ENCODE peak calls at places on chromosome 4, in four cellular contexts. One of them, this sample, is unnamed.

GRCh38 chr4:106864231-106864630 is 171.9 kb downstream of the DKK2 start:
- DNase-seq in mesendoderm: no peak
- DNase-seq in mammary epithelial cell: no peak
- DNase-seq in lower lobe of right lung: no peak
- DNase-seq in this sample: no peak

GRCh38 chr4:118417325-118417724 is 64.5 kb upstream of the PRSS12 start:
- DNase-seq in mesendoderm: no peak
- DNase-seq in mammary epithelial cell: peak; percentile 93
- DNase-seq in lower lobe of right lung: no peak
- DNase-seq in this sample: no peak

GRCh38 chr4:169815606-169816005 is 57.9 kb upstream of the HPF1 start:
- DNase-seq in mesendoderm: no peak
- DNase-seq in mammary epithelial cell: peak; percentile 70
- DNase-seq in lower lobe of right lung: no peak
- DNase-seq in this sample: no peak

GRCh38 chr4:74111990-74112389 is 13.0 kb upstream of the CXCL2 start:
- DNase-seq in mesendoderm: peak; percentile 48
- DNase-seq in mammary epithelial cell: peak; percentile 96
- DNase-seq in lower lobe of right lung: peak; percentile 55
- DNase-seq in this sample: peak; percentile 37

GRCh38 chr4:54742636-54743399 is 85.1 kb downstream of the KIT start:
- DNase-seq in mesendoderm: no peak
- DNase-seq in mammary epithelial cell: no peak
- DNase-seq in lower lobe of right lung: no peak
- DNase-seq in this sample: no peak

GRCh38 chr4:153488719-153489384 is 22.7 kb downstream of the TMEM131L start:
- DNase-seq in mesendoderm: no peak
- DNase-seq in mammary epithelial cell: peak; percentile 72
- DNase-seq in lower lobe of right lung: peak; percentile 64
- DNase-seq in this sample: peak; percentile 54

GRCh38 chr4:15182600-15183222 is 180.4 kb downstream of the CPEB2 start:
- DNase-seq in mesendoderm: no peak
- DNase-seq in mammary epithelial cell: peak; percentile 45
- DNase-seq in lower lobe of right lung: no peak
- DNase-seq in this sample: no peak

GRCh38 chr4:88108747-88109122 is 49.7 kb downstream of the ABCG2 start:
- DNase-seq in mesendoderm: no peak
- DNase-seq in mammary epithelial cell: no peak
- DNase-seq in lower lobe of right lung: no peak
- DNase-seq in this sample: no peak

GRCh38 chr4:26856906-26857277 is 3.7 kb upstream of the STIM2 start:
- DNase-seq in mesendoderm: no peak
- DNase-seq in mammary epithelial cell: no peak
- DNase-seq in lower lobe of right lung: no peak
- DNase-seq in this sample: no peak

GRCh38 chr4:152115121-152115520 is 354.3 kb upstream of the GATB start:
- DNase-seq in mesendoderm: no peak
- DNase-seq in mammary epithelial cell: no peak
- DNase-seq in lower lobe of right lung: no peak
- DNase-seq in this sample: no peak

GRCh38 chr4:26992657-26993361 is 132.2 kb downstream of the STIM2 start:
- DNase-seq in mesendoderm: no peak
- DNase-seq in mammary epithelial cell: peak; percentile 54
- DNase-seq in lower lobe of right lung: no peak
- DNase-seq in this sample: no peak

GRCh38 chr4:47490550-47490949 is 5.5 kb downstream of the ATP10D start:
- DNase-seq in mesendoderm: peak; percentile 70
- DNase-seq in mammary epithelial cell: peak; percentile 34
- DNase-seq in lower lobe of right lung: no peak
- DNase-seq in this sample: peak; percentile 71

GRCh38 chr4:46931981-46932380 is 22.9 kb upstream of the COX7B2 start:
- DNase-seq in mesendoderm: peak; percentile 68
- DNase-seq in mammary epithelial cell: peak; percentile 1
- DNase-seq in lower lobe of right lung: no peak
- DNase-seq in this sample: peak; percentile 75

GRCh38 chr4:85747871-85748491 is 273.0 kb downstream of the ARHGAP24 start:
- DNase-seq in mesendoderm: peak; percentile 87
- DNase-seq in mammary epithelial cell: peak; percentile 51
- DNase-seq in lower lobe of right lung: no peak
- DNase-seq in this sample: peak; percentile 87

GRCh38 chr4:172986114-172986513 is 182.5 kb upstream of the GALNT7 start:
- DNase-seq in mesendoderm: no peak
- DNase-seq in mammary epithelial cell: peak; percentile 49
- DNase-seq in lower lobe of right lung: no peak
- DNase-seq in this sample: peak; percentile 40

GRCh38 chr4:26410385-26411293 is 79.6 kb downstream of the CCKAR start:
- DNase-seq in mesendoderm: peak; percentile 62
- DNase-seq in mammary epithelial cell: peak; percentile 42
- DNase-seq in lower lobe of right lung: no peak
- DNase-seq in this sample: peak; percentile 65

GRCh38 chr4:166153539-166153938 is 280.5 kb downstream of the TLL1 start:
- DNase-seq in mesendoderm: no peak
- DNase-seq in mammary epithelial cell: no peak
- DNase-seq in lower lobe of right lung: no peak
- DNase-seq in this sample: no peak

GRCh38 chr4:4416981-4417380 is 30.1 kb downstream of the NSG1 start:
- DNase-seq in mesendoderm: no peak
- DNase-seq in mammary epithelial cell: no peak
- DNase-seq in lower lobe of right lung: no peak
- DNase-seq in this sample: no peak

GRCh38 chr4:158170691-158171455 is 2.0 kb downstream of the GASK1B start:
- DNase-seq in mesendoderm: peak; percentile 33
- DNase-seq in mammary epithelial cell: peak; percentile 93
- DNase-seq in lower lobe of right lung: peak; percentile 72
- DNase-seq in this sample: peak; percentile 73

GRCh38 chr4:142743071-142743825 is 102.9 kb downstream of the INPP4B start:
- DNase-seq in mesendoderm: peak; percentile 6
- DNase-seq in mammary epithelial cell: peak; percentile 10
- DNase-seq in lower lobe of right lung: no peak
- DNase-seq in this sample: no peak

GRCh38 chr4:149168645-149169044 is 647.0 kb downstream of the IQCM start:
- DNase-seq in mesendoderm: no peak
- DNase-seq in mammary epithelial cell: no peak
- DNase-seq in lower lobe of right lung: no peak
- DNase-seq in this sample: no peak

GRCh38 chr4:153433753-153434105 is 32.4 kb upstream of the TMEM131L start:
- DNase-seq in mesendoderm: peak; percentile 9
- DNase-seq in mammary epithelial cell: no peak
- DNase-seq in lower lobe of right lung: no peak
- DNase-seq in this sample: no peak

GRCh38 chr4:75598390-75598789 is 31.9 kb downstream of the CDKL2 start:
- DNase-seq in mesendoderm: peak; percentile 30
- DNase-seq in mammary epithelial cell: peak; percentile 4
- DNase-seq in lower lobe of right lung: no peak
- DNase-seq in this sample: peak; percentile 10

GRCh38 chr4:74370912-74371311 is 6.0 kb downstream of the EREG start:
- DNase-seq in mesendoderm: peak; percentile 78
- DNase-seq in mammary epithelial cell: peak; percentile 58
- DNase-seq in lower lobe of right lung: no peak
- DNase-seq in this sample: peak; percentile 82

GRCh38 chr4:2258091-2259035 is 3.5 kb downstream of the MXD4 start:
- DNase-seq in mesendoderm: no peak
- DNase-seq in mammary epithelial cell: no peak
- DNase-seq in lower lobe of right lung: peak; percentile 43
- DNase-seq in this sample: no peak

GRCh38 chr4:53068755-53069154 is 206.6 kb downstream of the RASL11B start:
- DNase-seq in mesendoderm: no peak
- DNase-seq in mammary epithelial cell: peak; percentile 25
- DNase-seq in lower lobe of right lung: no peak
- DNase-seq in this sample: no peak

GRCh38 chr4:165631208-165631894 is 241.7 kb upstream of the TLL1 start:
- DNase-seq in mesendoderm: no peak
- DNase-seq in mammary epithelial cell: peak; percentile 87
- DNase-seq in lower lobe of right lung: no peak
- DNase-seq in this sample: no peak

GRCh38 chr4:173288296-173288695 is 45.9 kb downstream of the HMGB2 start:
- DNase-seq in mesendoderm: peak; percentile 77
- DNase-seq in mammary epithelial cell: peak; percentile 52
- DNase-seq in lower lobe of right lung: no peak
- DNase-seq in this sample: peak; percentile 89

GRCh38 chr4:56307423-56307822 is 79.9 kb downstream of the AASDH start:
- DNase-seq in mesendoderm: no peak
- DNase-seq in mammary epithelial cell: peak; percentile 83
- DNase-seq in lower lobe of right lung: no peak
- DNase-seq in this sample: no peak

GRCh38 chr4:69617083-69617694 is 22.3 kb downstream of the UGT2A2 start:
- DNase-seq in mesendoderm: peak; percentile 60
- DNase-seq in mammary epithelial cell: peak; percentile 27
- DNase-seq in lower lobe of right lung: no peak
- DNase-seq in this sample: peak; percentile 71

GRCh38 chr4:154566639-154567204 is 3.9 kb downstream of the FGB start:
- DNase-seq in mesendoderm: no peak
- DNase-seq in mammary epithelial cell: peak; percentile 19
- DNase-seq in lower lobe of right lung: no peak
- DNase-seq in this sample: no peak

GRCh38 chr4:158532556-158533231 is 11.0 kb downstream of the RXFP1 start:
- DNase-seq in mesendoderm: no peak
- DNase-seq in mammary epithelial cell: no peak
- DNase-seq in lower lobe of right lung: no peak
- DNase-seq in this sample: no peak

GRCh38 chr4:57211131-57211530 is 100.9 kb upstream of the IGFBP7 start:
- DNase-seq in mesendoderm: no peak
- DNase-seq in mammary epithelial cell: no peak
- DNase-seq in lower lobe of right lung: no peak
- DNase-seq in this sample: no peak

GRCh38 chr4:10926025-10926424 is 241.5 kb upstream of the CLNK start:
- DNase-seq in mesendoderm: no peak
- DNase-seq in mammary epithelial cell: peak; percentile 2
- DNase-seq in lower lobe of right lung: no peak
- DNase-seq in this sample: no peak

GRCh38 chr4:94525993-94526740 is 74.4 kb downstream of the PDLIM5 start:
- DNase-seq in mesendoderm: no peak
- DNase-seq in mammary epithelial cell: no peak
- DNase-seq in lower lobe of right lung: no peak
- DNase-seq in this sample: no peak

GRCh38 chr4:18695733-18696527 is 674.4 kb upstream of the LCORL start:
- DNase-seq in mesendoderm: peak; percentile 41
- DNase-seq in mammary epithelial cell: no peak
- DNase-seq in lower lobe of right lung: no peak
- DNase-seq in this sample: peak; percentile 47

GRCh38 chr4:73600917-73601316 is 19.3 kb downstream of the RASSF6 start:
- DNase-seq in mesendoderm: no peak
- DNase-seq in mammary epithelial cell: no peak
- DNase-seq in lower lobe of right lung: no peak
- DNase-seq in this sample: no peak

GRCh38 chr4:13988347-13989265 is 361.1 kb upstream of the BOD1L1 start:
- DNase-seq in mesendoderm: peak; percentile 25
- DNase-seq in mammary epithelial cell: peak; percentile 94
- DNase-seq in lower lobe of right lung: no peak
- DNase-seq in this sample: no peak
- H3K27ac ChIP-seq in mesendoderm: no peak overlapping the region
- H3K27ac ChIP-seq in mammary epithelial cell: peak overlapping the region; percentile 79
- H3K27ac ChIP-seq in lower lobe of right lung: no peak overlapping the region
- H3K27ac ChIP-seq in this sample: no peak overlapping the region

DNA sequence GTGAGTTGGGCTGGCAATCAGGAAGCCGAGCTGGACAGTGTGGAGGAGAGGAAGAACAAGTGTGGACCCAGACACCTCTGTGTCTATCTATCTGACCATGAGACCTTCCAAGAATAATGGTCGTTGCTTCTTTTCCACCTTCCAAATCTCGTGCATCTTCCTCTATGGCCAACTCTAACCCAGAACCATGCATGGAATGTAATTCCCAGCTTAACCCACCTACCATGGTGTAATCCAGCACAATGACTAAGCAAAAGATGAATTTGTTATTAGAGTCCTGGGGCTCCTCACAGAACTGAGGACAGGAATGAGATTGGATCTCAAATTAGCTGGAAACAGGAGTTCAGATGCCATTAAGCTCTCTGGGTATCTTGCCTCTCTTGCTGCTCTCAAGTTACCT is 17.4 kb upstream of the TMEM184C start:
- DNase-seq in mesendoderm: peak; percentile 45
- DNase-seq in mammary epithelial cell: no peak
- DNase-seq in lower lobe of right lung: no peak
- DNase-seq in this sample: no peak
- H3K27ac ChIP-seq in mesendoderm: no peak overlapping the region
- H3K27ac ChIP-seq in mammary epithelial cell: no peak overlapping the region
- H3K27ac ChIP-seq in lower lobe of right lung: no peak overlapping the region
- H3K27ac ChIP-seq in this sample: no peak overlapping the region

DNA sequence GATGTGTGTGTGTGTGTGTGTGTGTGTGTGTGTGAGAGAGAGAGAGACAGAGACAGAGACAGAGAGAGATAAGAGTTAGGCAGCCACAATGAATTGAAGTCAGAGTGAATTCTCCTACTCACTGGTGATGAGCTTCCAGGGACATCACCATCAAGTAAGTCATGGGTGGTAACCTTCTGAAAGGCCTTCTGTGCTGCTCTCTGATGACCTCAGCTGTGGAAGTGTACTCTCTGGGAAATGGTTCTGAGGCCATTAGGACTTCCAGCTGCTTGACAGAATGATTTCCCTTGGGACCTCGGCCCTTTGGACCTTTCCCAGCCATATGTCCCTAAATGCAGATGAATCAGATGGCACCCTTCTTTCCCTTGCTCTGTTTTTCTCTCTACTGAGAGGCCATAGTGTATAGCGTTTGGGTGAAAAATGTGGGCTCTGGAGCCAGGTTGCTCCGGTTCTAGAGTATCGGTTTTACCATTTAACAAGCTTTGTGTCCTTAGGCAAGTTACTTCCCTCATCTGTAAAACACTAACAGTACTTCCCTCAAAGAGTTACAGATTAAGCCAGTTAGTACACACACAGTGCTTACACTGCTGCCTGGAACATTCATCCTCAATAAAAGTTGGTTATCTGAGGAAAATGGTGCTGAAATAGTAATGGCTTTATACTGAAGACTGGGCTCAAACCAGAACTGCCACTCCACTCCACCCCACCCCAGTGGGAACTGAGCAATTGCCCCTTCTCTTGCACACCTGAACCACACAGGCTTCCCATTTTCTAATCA is 7.6 kb downstream of the SEPTIN11 start:
- DNase-seq in mesendoderm: no peak
- DNase-seq in mammary epithelial cell: no peak
- DNase-seq in lower lobe of right lung: no peak
- DNase-seq in this sample: no peak
- H3K27ac ChIP-seq in mesendoderm: no peak overlapping the region
- H3K27ac ChIP-seq in mammary epithelial cell: no peak overlapping the region
- H3K27ac ChIP-seq in lower lobe of right lung: no peak overlapping the region
- H3K27ac ChIP-seq in this sample: no peak overlapping the region

DNA sequence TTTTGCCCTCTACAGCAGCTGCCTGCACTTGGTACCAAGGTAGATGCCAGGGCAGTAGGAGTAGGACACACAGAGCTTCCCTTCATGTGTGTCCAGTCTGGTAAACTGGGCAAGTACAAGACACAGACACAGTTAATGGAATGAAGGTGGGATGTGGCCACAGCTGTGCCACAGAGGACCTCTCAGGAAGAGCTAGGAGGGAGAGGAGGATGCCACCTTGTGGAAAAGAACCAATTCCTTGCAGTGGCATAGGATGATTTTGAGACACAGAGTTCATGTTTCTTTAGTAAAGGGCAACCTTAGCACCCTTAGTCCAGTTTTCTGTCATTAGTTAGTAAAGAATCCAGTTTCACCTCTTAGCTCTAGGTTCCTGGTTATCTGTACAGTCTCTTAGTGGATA is 36.3 kb upstream of the TBC1D14 start:
- DNase-seq in mesendoderm: no peak
- DNase-seq in mammary epithelial cell: no peak
- DNase-seq in lower lobe of right lung: no peak
- DNase-seq in this sample: no peak
- H3K27ac ChIP-seq in mesendoderm: no peak overlapping the region
- H3K27ac ChIP-seq in mammary epithelial cell: no peak overlapping the region
- H3K27ac ChIP-seq in lower lobe of right lung: no peak overlapping the region
- H3K27ac ChIP-seq in this sample: no peak overlapping the region